ENCODE peak calls at places on chromosomes 6 and 20, in six cellular contexts. D, V, I, M, W and Y are unnamed samples.

GRCh38 chr6:37679539-37680476 is 17.9 kb downstream of the MDGA1 start:
- DNase-seq in W (no peak), D (no peak), V (peak; percentile 68), I (no peak), M (no peak), Y (no peak)

GRCh38 chr20:41249371-41249770 is 68.2 kb downstream of the ZHX3 start:
- DNase-seq in D (peak; percentile 53), V (peak; percentile 87), W (no peak), M (peak; percentile 72), I (no peak), Y (peak; percentile 20)

GRCh38 chr6:40349092-40349491 is 238.1 kb downstream of the LRFN2 start:
- DNase-seq in D (no peak), M (no peak), I (no peak), W (no peak), V (no peak), Y (no peak)

GRCh38 chr6:52594216-52594615 is 17.4 kb upstream of the TRAM2 start:
- DNase-seq in I (no peak), D (no peak), W (no peak), V (no peak), M (no peak), Y (no peak)

GRCh38 chr6:163146036-163146435 is 268.5 kb upstream of the QKI start:
- DNase-seq in M (no peak), V (no peak), D (no peak), W (no peak), I (no peak), Y (no peak)

GRCh38 chr20:1430004-1430451 is 36.6 kb downstream of the NSFL1C start:
- DNase-seq in D (no peak), I (no peak), W (no peak), M (no peak), V (no peak), Y (no peak)

GRCh38 chr6:108742041-108742440 is 106.2 kb upstream of the ARMC2 start:
- DNase-seq in D (no peak), V (no peak), W (no peak), M (no peak), I (no peak), Y (no peak)

GRCh38 chr6:130525378-130525777 is 159.6 kb downstream of the TMEM200A start:
- DNase-seq in V (no peak), W (no peak), I (no peak), M (no peak), D (no peak), Y (no peak)

GRCh38 chr20:41308290-41308691 is 9.2 kb downstream of the ZHX3 start:
- DNase-seq in W (peak; percentile 20), M (no peak), V (no peak), D (no peak), I (no peak), Y (no peak)

GRCh38 chr6:47202638-47203037 is 107.1 kb downstream of the TNFRSF21 start:
- DNase-seq in V (no peak), M (no peak), D (no peak), I (no peak), W (no peak), Y (no peak)

GRCh38 chr20:19915111-19915798 is 101.9 kb upstream of the NAA20 start:
- DNase-seq in V (no peak), I (no peak), D (no peak), W (no peak), M (no peak), Y (no peak)

GRCh38 chr6:219641-220198 is 72.6 kb upstream of the DUSP22 start:
- DNase-seq in D (peak; percentile 88), V (peak; percentile 87), W (peak; percentile 72), I (no peak), M (peak; percentile 64), Y (no peak)

GRCh38 chr20:4689224-4689623 is 32.5 kb upstream of the PRND start:
- DNase-seq in D (no peak), W (no peak), V (no peak), M (no peak), I (no peak), Y (no peak)

GRCh38 chr20:61938839-61939690 is 126.6 kb downstream of the TAF4 start:
- DNase-seq in W (no peak), D (peak; percentile 19), V (peak; percentile 39), M (peak; percentile 9), I (no peak), Y (no peak)

GRCh38 chr6:131510094-131510493 is 62.9 kb upstream of the ARG1 start:
- DNase-seq in M (no peak), D (no peak), V (no peak), I (no peak), W (no peak), Y (no peak)

GRCh38 chr20:36167826-36168634 is 13.5 kb downstream of the EPB41L1 start:
- DNase-seq in V (no peak), D (no peak), M (no peak), W (peak; percentile 37), I (no peak), Y (no peak)

GRCh38 chr20:43243672-43244269 is 54.1 kb upstream of the PTPRT start:
- DNase-seq in D (no peak), V (no peak), W (no peak), I (no peak), M (no peak), Y (peak; percentile 5)

GRCh38 chr6:42276008-42276890 is 58.6 kb upstream of the MRPS10 start:
- DNase-seq in W (no peak), I (no peak), D (no peak), V (peak; percentile 80), M (peak; percentile 74), Y (no peak)

GRCh38 chr6:15490242-15491100 is 172.4 kb downstream of the DTNBP1 start:
- DNase-seq in D (no peak), W (no peak), V (no peak), I (no peak), M (no peak), Y (no peak)

GRCh38 chr6:167750956-167751358 is 75.8 kb upstream of the AFDN start:
- DNase-seq in M (peak; percentile 72), D (peak; percentile 83), W (no peak), I (no peak), V (peak; percentile 87), Y (no peak)
- H3K27ac ChIP-seq in M (peak overlapping the region; percentile 76), D (peak overlapping the region; percentile 36), W (no peak overlapping the region), I (no peak overlapping the region), V (peak overlapping the region; percentile 51), Y (no peak overlapping the region)

GRCh38 chr6:152299336-152299735 is 337.8 kb downstream of the SYNE1 start:
- DNase-seq in I (no peak), V (no peak), M (no peak), D (no peak), W (no peak), Y (no peak)

GRCh38 chr6:152300517-152300916 is 336.6 kb downstream of the SYNE1 start:
- DNase-seq in I (no peak), M (no peak), W (no peak), V (no peak), D (no peak), Y (no peak)

GRCh38 chr6:152301021-152301805 is 335.9 kb downstream of the SYNE1 start:
- DNase-seq in I (no peak), V (no peak), D (no peak), W (no peak), M (no peak), Y (no peak)

GRCh38 chr6:152305672-152306071 is 331.5 kb downstream of the SYNE1 start:
- DNase-seq in V (no peak), W (no peak), D (no peak), I (no peak), M (no peak), Y (no peak)

GRCh38 chr6:152301806-152302568 is 335.2 kb downstream of the SYNE1 start:
- DNase-seq in W (peak; percentile 74), V (peak; percentile 95), I (peak; percentile 81), D (peak; percentile 88), M (peak; percentile 89), Y (peak; percentile 75)
- H3K27ac ChIP-seq in W (no peak overlapping the region), V (peak overlapping the region; percentile 81), I (peak overlapping the region; percentile 82), D (peak overlapping the region; percentile 90), M (peak overlapping the region; percentile 92), Y (peak overlapping the region; percentile 94)

DNA sequence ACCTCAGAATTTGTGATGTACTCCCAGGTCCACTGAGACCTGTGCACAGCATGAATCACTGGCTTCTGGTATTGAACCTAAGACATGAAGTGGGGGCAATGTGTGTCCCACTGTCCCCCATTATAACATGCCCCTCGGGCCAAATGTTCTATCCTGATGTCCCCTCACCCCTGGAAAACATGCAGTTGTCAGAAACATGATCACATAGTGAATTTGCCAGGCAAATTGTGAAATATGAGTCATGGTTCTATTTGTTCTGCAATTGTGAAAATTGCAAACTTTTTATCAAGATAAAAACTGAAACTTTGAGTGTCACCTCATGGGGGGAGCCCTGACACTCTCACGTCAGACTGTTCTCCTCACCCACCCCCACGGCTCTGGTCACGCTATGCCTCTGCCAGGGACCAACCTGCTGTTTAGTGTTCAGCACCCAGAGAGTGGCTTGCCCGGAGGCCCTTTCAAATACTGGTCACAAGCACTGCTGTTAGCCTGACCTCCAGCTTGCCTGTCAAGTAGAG is 305.3 kb downstream of the CLIC5 start:
- DNase-seq in V (no peak), I (no peak), M (no peak), W (no peak), D (peak; percentile 44), Y (no peak)
- H3K27ac ChIP-seq in V (no peak overlapping the region), I (no peak overlapping the region), M (no peak overlapping the region), W (no peak overlapping the region), D (no peak overlapping the region), Y (no peak overlapping the region)

GRCh38 chr20:44573501-44573869 is 8.9 kb upstream of the PKIG start:
- DNase-seq in W (no peak), M (no peak), I (no peak), V (no peak), D (no peak), Y (no peak)

GRCh38 chr20:44574372-44574771 is 8.0 kb upstream of the PKIG start:
- DNase-seq in I (no peak), V (no peak), W (no peak), D (no peak), M (no peak), Y (no peak)

GRCh38 chr20:44571367-44571766 is 11.0 kb upstream of the PKIG start:
- DNase-seq in I (no peak), M (no peak), W (no peak), V (no peak), D (no peak), Y (no peak)

GRCh38 chr20:44570369-44570768 is 12.0 kb upstream of the PKIG start:
- DNase-seq in I (no peak), M (no peak), D (no peak), V (no peak), W (no peak), Y (no peak)

DNA sequence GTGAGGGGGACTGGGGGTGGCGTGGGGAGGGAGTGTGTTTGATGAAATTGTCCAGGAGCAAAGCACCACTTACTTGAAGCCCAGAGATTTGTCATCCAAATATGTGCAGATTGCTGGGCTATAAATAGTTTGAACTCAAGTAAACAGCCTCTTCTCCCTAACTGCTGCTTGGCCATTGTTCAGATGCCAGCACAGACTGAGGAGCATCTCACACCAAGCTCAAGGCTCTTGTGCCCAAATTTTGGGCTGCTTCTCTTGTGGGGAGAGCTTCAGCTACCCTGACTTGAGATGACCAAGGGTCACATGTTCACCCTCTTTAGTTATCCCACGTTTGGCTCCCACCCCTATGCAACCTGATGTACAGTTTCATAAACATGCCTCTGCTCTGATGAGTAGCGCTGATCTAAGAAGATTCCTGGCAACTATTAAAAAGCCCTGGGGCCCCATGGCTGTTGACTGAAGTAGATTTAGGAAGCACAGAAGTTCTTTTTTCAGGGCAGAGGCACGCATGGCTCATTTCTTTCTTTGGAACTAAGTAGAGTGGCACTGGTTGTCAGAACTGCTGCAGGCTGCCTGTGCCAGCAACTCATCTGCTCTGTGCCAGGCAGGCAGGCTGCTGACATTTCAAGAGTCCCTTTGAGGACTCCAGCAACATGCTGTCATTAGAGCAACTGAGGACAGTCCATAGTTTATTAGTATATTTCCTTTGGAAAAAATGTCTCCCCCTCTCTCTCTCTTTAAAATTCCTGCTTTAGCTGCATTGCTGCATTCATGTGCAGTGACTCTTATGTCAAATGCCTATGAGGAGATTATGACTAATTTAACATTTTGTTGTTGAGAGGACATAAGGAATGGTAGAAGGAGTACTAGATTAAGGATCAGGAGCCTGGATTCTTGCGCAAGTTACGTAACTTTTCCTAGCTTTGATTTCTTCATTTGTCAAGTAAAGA is 9.6 kb upstream of the PKIG start:
- DNase-seq in M (peak; percentile 66), W (no peak), I (no peak), D (no peak), V (peak; percentile 81), Y (peak; percentile 63)
- H3K27ac ChIP-seq in M (peak overlapping the region; percentile 95), W (no peak overlapping the region), I (no peak overlapping the region), D (peak overlapping the region; percentile 78), V (peak overlapping the region; percentile 95), Y (peak overlapping the region; percentile 79)